ENCODE peak calls at places on chromosome 21, in six cellular contexts. W is suprapubic skin, A is heart left ventricle, D is GM23248, E is breast epithelium, U is tibial artery. S is an unnamed sample.

GRCh38 chr21:30463713-30464112 is 16.5 kb downstream of the KRTAP19-1 start:
- DNase-seq in W (no peak), A (no peak), D (no peak), E (no peak), U (no peak), S (no peak)

GRCh38 chr21:45698493-45698947 is 55.0 kb downstream of the PCBP3 start:
- DNase-seq in W (no peak), A (peak; percentile 49), D (peak; percentile 94), E (no peak), U (no peak), S (no peak)

GRCh38 chr21:42193131-42193671 is 25.7 kb upstream of the ABCG1 start:
- DNase-seq in W (no peak), A (no peak), D (no peak), E (peak; percentile 14), U (no peak), S (no peak)

GRCh38 chr21:28906236-28906635 is 86.4 kb downstream of the LTN1 start:
- DNase-seq in W (no peak), A (no peak), D (no peak), E (no peak), U (no peak), S (no peak)

GRCh38 chr21:44846485-44847260 is 26.8 kb downstream of the PTTG1IP start:
- DNase-seq in W (peak; percentile 89), A (peak; percentile 59), D (peak; percentile 92), E (peak; percentile 53), U (peak; percentile 85), S (peak; percentile 65)

GRCh38 chr21:28822882-28823335 is 169.8 kb downstream of the LTN1 start:
- DNase-seq in W (no peak), A (no peak), D (peak; percentile 64), E (no peak), U (no peak), S (no peak)

GRCh38 chr21:44949161-44950015 is 9.6 kb downstream of the SLX9 start:
- DNase-seq in W (peak; percentile 94), A (peak; percentile 94), D (peak; percentile 71), E (peak; percentile 86), U (peak; percentile 93), S (peak; percentile 85)

GRCh38 chr21:32770514-32771133 is 931 bp downstream of the PAXBP1 start:
- DNase-seq in W (no peak), A (no peak), D (peak; percentile 62), E (peak; percentile 32), U (peak; percentile 72), S (peak; percentile 5)

GRCh38 chr21:27145134-27145798 is 178.4 kb upstream of the ADAMTS5 start:
- DNase-seq in W (no peak), A (no peak), D (no peak), E (no peak), U (no peak), S (no peak)

GRCh38 chr21:38333290-38334272 is 76.8 kb downstream of the KCNJ15 start:
- DNase-seq in W (no peak), A (peak; percentile 54), D (no peak), E (no peak), U (peak; percentile 60), S (no peak)

GRCh38 chr21:39631842-39632577 is 19.3 kb downstream of the B3GALT5 start:
- DNase-seq in W (no peak), A (no peak), D (no peak), E (no peak), U (no peak), S (no peak)

GRCh38 chr21:37367301-37367757 is 756 bp downstream of the DYRK1A start:
- DNase-seq in W (no peak), A (no peak), D (peak; percentile 71), E (no peak), U (no peak), S (no peak)

GRCh38 chr21:40634141-40634540 is 212.8 kb downstream of the DSCAM start:
- DNase-seq in W (no peak), A (no peak), D (no peak), E (no peak), U (no peak), S (no peak)

GRCh38 chr21:30881480-30881879 is at the start of gene KRTAP11-1:
- DNase-seq in W (no peak), A (no peak), D (no peak), E (no peak), U (no peak), S (no peak)

GRCh38 chr21:15732996-15733329 is 3.2 kb downstream of the USP25 start:
- DNase-seq in W (no peak), A (no peak), D (no peak), E (no peak), U (no peak), S (no peak)
- H3K4me3 ChIP-seq in W (peak overlapping the region; percentile 93), A (no peak overlapping the region), D (no peak overlapping the region), E (peak overlapping the region; percentile 93), U (no peak overlapping the region), S (no peak overlapping the region)

GRCh38 chr21:35850029-35850428 is 210.3 kb downstream of the SETD4 start:
- DNase-seq in W (no peak), A (no peak), D (peak; percentile 88), E (no peak), U (no peak), S (no peak)

GRCh38 chr21:35853321-35853922 is 206.9 kb downstream of the SETD4 start:
- DNase-seq in W (no peak), A (no peak), D (no peak), E (no peak), U (no peak), S (no peak)

GRCh38 chr21:35849131-35849530 is 211.2 kb downstream of the SETD4 start:
- DNase-seq in W (no peak), A (no peak), D (no peak), E (no peak), U (no peak), S (no peak)

GRCh38 chr21:35852820-35853219 is 207.5 kb downstream of the SETD4 start:
- DNase-seq in W (no peak), A (no peak), D (no peak), E (no peak), U (no peak), S (no peak)

GRCh38 chr21:35850542-35851103 is 209.7 kb downstream of the SETD4 start:
- DNase-seq in W (no peak), A (peak; percentile 35), D (peak; percentile 61), E (no peak), U (no peak), S (no peak)
- H3K27ac ChIP-seq in W (peak overlapping the region; percentile 27), A (no peak overlapping the region), D (peak overlapping the region; percentile 71), E (peak overlapping the region; percentile 30), U (peak overlapping the region; percentile 50), S (no peak overlapping the region)

GRCh38 chr21:33895356-33895755 is 20.2 kb downstream of the ATP5PO start:
- DNase-seq in W (no peak), A (no peak), D (no peak), E (no peak), U (no peak), S (no peak)

GRCh38 chr21:33893917-33894316 is 21.7 kb downstream of the ATP5PO start:
- DNase-seq in W (no peak), A (no peak), D (no peak), E (no peak), U (no peak), S (no peak)

GRCh38 chr21:33896691-33897090 is 18.9 kb downstream of the ATP5PO start:
- DNase-seq in W (no peak), A (no peak), D (no peak), E (no peak), U (no peak), S (no peak)

GRCh38 chr21:33892853-33893252 is 22.8 kb downstream of the ATP5PO start:
- DNase-seq in W (no peak), A (no peak), D (no peak), E (no peak), U (no peak), S (no peak)

GRCh38 chr21:33894736-33895288 is 20.8 kb downstream of the ATP5PO start:
- DNase-seq in W (peak; percentile 91), A (peak; percentile 85), D (peak; percentile 92), E (peak; percentile 35), U (peak; percentile 86), S (peak; percentile 73)
- H3K4me3 ChIP-seq in W (peak overlapping the region; percentile 32), A (peak overlapping the region; percentile 15), D (peak overlapping the region; percentile 65), E (peak overlapping the region; percentile 60), U (peak overlapping the region; percentile 34), S (peak overlapping the region; percentile 43)

DNA sequence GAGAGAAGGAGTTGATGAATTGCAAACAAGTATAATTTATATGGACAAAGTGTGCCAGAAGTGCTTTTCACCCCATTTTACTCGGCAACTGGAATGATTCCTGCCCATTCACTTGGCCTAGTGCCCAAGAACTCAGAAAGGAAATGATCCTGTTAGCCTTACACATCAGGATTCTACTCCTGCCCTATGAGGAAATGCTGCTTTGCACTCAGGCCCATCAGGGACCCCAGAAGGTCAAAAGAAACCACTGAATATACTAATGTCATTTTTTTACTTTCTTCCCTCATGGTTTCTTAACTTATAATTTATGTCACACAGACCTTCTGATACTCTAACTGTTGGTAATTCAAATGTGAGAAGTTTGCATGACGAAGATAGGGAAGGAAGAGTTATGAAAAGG is 65.5 kb downstream of the SAMSN1 start:
- DNase-seq in W (no peak), A (no peak), D (no peak), E (no peak), U (no peak), S (no peak)
- H3K27ac ChIP-seq in W (no peak overlapping the region), A (no peak overlapping the region), D (no peak overlapping the region), E (no peak overlapping the region), U (no peak overlapping the region), S (no peak overlapping the region)

S was measured in dorsolateral prefrontal cortex.